ENCODE peak calls at places on chromosomes 7 and 10, in ten cellular contexts. N is Calu3; Z is caudate nucleus; C is naive thymus-derived CD4-positive, alpha-beta T cell; V is effector memory CD8-positive, alpha-beta T cell; A is GM04503; B is activated naive CD4-positive, alpha-beta T cell; E is GM12891; X is stimulated activated naive B cell treated with anti-CD40 and anti-IgM and Interleukin-4, amounts not matched to agents 10 μg/mL and 1 μg/mL and 100 μg/mL, for 72 hours; D is NCI-H1105. P is an unnamed sample.

GRCh38 chr10:35613597-35614226 is 8.6 kb downstream of the GJD4 start:
- DNase-seq in Z (no peak), N (no peak), D (no peak), C (no peak), A (no peak), E (no peak), X (no peak), B (no peak), V (no peak), P (no peak)

GRCh38 chr7:12805518-12805928 is 118.1 kb downstream of the ARL4A start:
- DNase-seq in A (no peak), N (no peak), B (no peak), V (no peak), X (no peak), Z (no peak), C (no peak), E (no peak), D (no peak), P (no peak)

GRCh38 chr10:63388421-63389031 is 77.3 kb downstream of the JMJD1C start:
- DNase-seq in X (no peak), C (no peak), D (no peak), A (no peak), E (no peak), Z (no peak), V (no peak), B (no peak), N (no peak), P (no peak)

GRCh38 chr10:33900591-33900990 is 566.1 kb upstream of the NRP1 start:
- DNase-seq in B (no peak), E (no peak), X (no peak), V (no peak), N (no peak), A (no peak), Z (no peak), D (no peak), C (no peak), P (no peak)

GRCh38 chr10:110502851-110503301 is 5.2 kb downstream of the DUSP5 start:
- DNase-seq in B (no peak), X (peak), Z (no peak), N (no peak), V (no peak), A (no peak), C (no peak), E (no peak), D (peak), P (no peak)

GRCh38 chr7:147556317-147556716 is 1034.2 kb upstream of the C7orf33 start:
- DNase-seq in V (no peak), C (no peak), Z (no peak), E (no peak), D (no peak), X (no peak), B (no peak), A (no peak), N (no peak), P (no peak)

GRCh38 chr10:3192856-3193635 is 20.5 kb upstream of the PITRM1 start:
- DNase-seq in C (no peak), Z (no peak), B (peak), X (peak), N (peak), V (peak), E (peak), D (peak), A (no peak), P (no peak)

GRCh38 chr7:47449810-47450586 is 131.9 kb downstream of the TNS3 start:
- DNase-seq in X (no peak), E (no peak), V (no peak), C (no peak), B (no peak), N (no peak), Z (no peak), A (peak), D (no peak), P (no peak)

GRCh38 chr7:70498633-70499032 is 633.3 kb upstream of the GALNT17 start:
- DNase-seq in N (no peak), C (no peak), Z (no peak), X (no peak), E (no peak), D (peak), B (no peak), A (no peak), V (no peak), P (no peak)

GRCh38 chr7:116169060-116169459 is 41.3 kb upstream of the TES start:
- DNase-seq in V (no peak), C (no peak), A (peak), N (peak), E (no peak), B (no peak), D (no peak), Z (no peak), X (no peak), P (no peak)

GRCh38 chr7:14606101-14606500 is 296.4 kb downstream of the DGKB start:
- DNase-seq in X (no peak), E (no peak), V (no peak), D (no peak), C (no peak), N (no peak), A (peak), Z (no peak), B (no peak), P (no peak)

GRCh38 chr10:132960651-132961419 is 18.5 kb upstream of the CFAP46 start:
- DNase-seq in N (no peak), V (no peak), X (no peak), D (no peak), A (no peak), B (no peak), E (no peak), C (no peak), Z (no peak), P (peak)

GRCh38 chr7:42426163-42426562 is 189.2 kb upstream of the GLI3 start:
- DNase-seq in Z (no peak), B (no peak), V (no peak), A (no peak), N (no peak), X (no peak), E (no peak), C (no peak), D (no peak), P (no peak)

GRCh38 chr7:98702021-98702420 is 84.9 kb downstream of the NPTX2 start:
- DNase-seq in N (no peak), V (no peak), E (no peak), A (no peak), D (no peak), C (no peak), X (no peak), B (no peak), Z (no peak), P (no peak)

GRCh38 chr10:121526801-121527221 is 71.4 kb downstream of the FGFR2 start:
- DNase-seq in V (no peak), E (no peak), X (no peak), Z (no peak), D (peak), A (no peak), C (no peak), B (no peak), N (no peak), P (no peak)

GRCh38 chr10:5453749-5454489 is 41.6 kb downstream of the NET1 start:
- DNase-seq in D (no peak), V (no peak), Z (no peak), B (no peak), A (no peak), X (no peak), N (no peak), E (no peak), C (no peak), P (no peak)

GRCh38 chr7:1434891-1435670 is 24.2 kb downstream of the MICALL2 start:
- DNase-seq in X (no peak), C (no peak), A (no peak), B (no peak), D (no peak), N (no peak), E (no peak), V (no peak), Z (no peak), P (no peak)

GRCh38 chr7:30594055-30594539 is 581 bp upstream of the GARS1 start:
- DNase-seq in D (peak), C (no peak), B (peak), E (peak), A (no peak), N (peak), V (no peak), X (peak), Z (no peak), P (peak)

GRCh38 chr7:98956937-98957336 is 78.6 kb downstream of the TRRAP start:
- DNase-seq in C (no peak), V (no peak), N (no peak), E (no peak), X (no peak), B (no peak), Z (no peak), D (no peak), A (no peak), P (no peak)